ENCODE peak calls at places on chromosomes 12 and 14, in five cellular contexts. One of them, this sample, is unnamed.

GRCh38 chr12:70845268-70845667 is 75.3 kb downstream of the PTPRR start:
- DNase-seq in HCT116: no peak
- DNase-seq in effector memory CD4-positive, alpha-beta T cell: no peak
- DNase-seq in neural progenitor cell: no peak
- DNase-seq in CD8-positive, alpha-beta T cell: no peak
- DNase-seq in this sample: no peak

GRCh38 chr14:92692822-92693226 is 55.6 kb downstream of the LGMN start:
- DNase-seq in HCT116: no peak
- DNase-seq in effector memory CD4-positive, alpha-beta T cell: no peak
- DNase-seq in neural progenitor cell: no peak
- DNase-seq in CD8-positive, alpha-beta T cell: peak
- DNase-seq in this sample: no peak

GRCh38 chr12:119791453-119791852 is 85.7 kb downstream of the CIT start:
- DNase-seq in HCT116: no peak
- DNase-seq in effector memory CD4-positive, alpha-beta T cell: no peak
- DNase-seq in neural progenitor cell: no peak
- DNase-seq in CD8-positive, alpha-beta T cell: no peak
- DNase-seq in this sample: no peak

GRCh38 chr14:64114166-64114565 is 180.0 kb downstream of the ESR2 start:
- DNase-seq in HCT116: no peak
- DNase-seq in effector memory CD4-positive, alpha-beta T cell: no peak
- DNase-seq in neural progenitor cell: no peak
- DNase-seq in CD8-positive, alpha-beta T cell: no peak
- DNase-seq in this sample: no peak

GRCh38 chr12:106309671-106310313 is 7.3 kb downstream of the TCP11L2 start:
- DNase-seq in HCT116: no peak
- DNase-seq in effector memory CD4-positive, alpha-beta T cell: no peak
- DNase-seq in neural progenitor cell: no peak
- DNase-seq in CD8-positive, alpha-beta T cell: no peak
- DNase-seq in this sample: no peak

GRCh38 chr12:110874781-110875180 is 28.0 kb downstream of the CCDC63 start:
- DNase-seq in HCT116: no peak
- DNase-seq in effector memory CD4-positive, alpha-beta T cell: no peak
- DNase-seq in neural progenitor cell: no peak
- DNase-seq in CD8-positive, alpha-beta T cell: no peak
- DNase-seq in this sample: no peak

GRCh38 chr12:48286665-48287064 is 64.1 kb downstream of the ZNF641 start:
- DNase-seq in HCT116: no peak
- DNase-seq in effector memory CD4-positive, alpha-beta T cell: no peak
- DNase-seq in neural progenitor cell: peak
- DNase-seq in CD8-positive, alpha-beta T cell: no peak
- DNase-seq in this sample: no peak

GRCh38 chr12:47736877-47737676 is 11.8 kb upstream of the ENDOU start:
- DNase-seq in HCT116: no peak
- DNase-seq in effector memory CD4-positive, alpha-beta T cell: no peak
- DNase-seq in neural progenitor cell: no peak
- DNase-seq in CD8-positive, alpha-beta T cell: no peak
- DNase-seq in this sample: no peak

GRCh38 chr12:105706973-105707334 is 376.5 kb downstream of the C12orf75 start:
- DNase-seq in HCT116: no peak
- DNase-seq in effector memory CD4-positive, alpha-beta T cell: no peak
- DNase-seq in neural progenitor cell: no peak
- DNase-seq in CD8-positive, alpha-beta T cell: no peak
- DNase-seq in this sample: no peak

GRCh38 chr14:45891417-45892080 is 638.5 kb upstream of the MIS18BP1 start:
- DNase-seq in HCT116: no peak
- DNase-seq in effector memory CD4-positive, alpha-beta T cell: no peak
- DNase-seq in neural progenitor cell: peak
- DNase-seq in CD8-positive, alpha-beta T cell: no peak
- DNase-seq in this sample: peak

GRCh38 chr12:122834229-122834920 is 882 bp upstream of the HIP1R start:
- DNase-seq in HCT116: peak
- DNase-seq in effector memory CD4-positive, alpha-beta T cell: no peak
- DNase-seq in neural progenitor cell: peak
- DNase-seq in CD8-positive, alpha-beta T cell: no peak
- DNase-seq in this sample: no peak

GRCh38 chr12:122837306-122838265 is 2.3 kb downstream of the HIP1R start:
- DNase-seq in HCT116: no peak
- DNase-seq in effector memory CD4-positive, alpha-beta T cell: no peak
- DNase-seq in neural progenitor cell: no peak
- DNase-seq in CD8-positive, alpha-beta T cell: no peak
- DNase-seq in this sample: no peak

GRCh38 chr12:122835693-122836026 is 403 bp downstream of the HIP1R start:
- DNase-seq in HCT116: no peak
- DNase-seq in effector memory CD4-positive, alpha-beta T cell: no peak
- DNase-seq in neural progenitor cell: no peak
- DNase-seq in CD8-positive, alpha-beta T cell: no peak
- DNase-seq in this sample: no peak

GRCh38 chr12:122834921-122835692 is at the start of gene HIP1R:
- DNase-seq in HCT116: peak
- DNase-seq in effector memory CD4-positive, alpha-beta T cell: peak
- DNase-seq in neural progenitor cell: peak
- DNase-seq in CD8-positive, alpha-beta T cell: peak
- DNase-seq in this sample: no peak

GRCh38 chr12:122836027-122836921 is 1.0 kb downstream of the HIP1R start:
- DNase-seq in HCT116: no peak
- DNase-seq in effector memory CD4-positive, alpha-beta T cell: peak
- DNase-seq in neural progenitor cell: peak
- DNase-seq in CD8-positive, alpha-beta T cell: peak
- DNase-seq in this sample: no peak
- H3K27ac ChIP-seq in HCT116: peak
- H3K27ac ChIP-seq in effector memory CD4-positive, alpha-beta T cell: peak
- H3K27ac ChIP-seq in neural progenitor cell: no peak
- H3K27ac ChIP-seq in CD8-positive, alpha-beta T cell: peak
- H3K27ac ChIP-seq in this sample: peak

DNA sequence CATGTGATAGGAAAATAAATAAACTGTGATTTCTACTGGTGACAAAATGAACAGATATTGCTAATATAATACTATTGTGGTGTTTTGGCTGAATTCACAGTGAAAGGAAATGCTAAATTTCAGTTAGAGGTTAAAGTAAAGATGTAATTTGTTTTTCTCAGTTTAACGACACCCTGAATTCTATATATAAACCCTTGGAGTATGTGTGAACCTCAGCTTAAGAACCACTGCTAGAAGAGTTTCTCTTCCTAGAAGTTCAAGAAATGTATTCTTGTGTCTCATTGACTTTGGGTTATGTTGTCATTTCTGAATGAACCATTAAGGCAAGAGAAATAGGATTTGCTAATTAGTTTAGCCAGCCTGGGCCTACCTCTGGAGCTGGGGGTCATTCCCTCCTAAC is 8.2 kb downstream of the FBXO34 start:
- DNase-seq in HCT116: no peak
- DNase-seq in effector memory CD4-positive, alpha-beta T cell: no peak
- DNase-seq in neural progenitor cell: no peak
- DNase-seq in CD8-positive, alpha-beta T cell: no peak
- DNase-seq in this sample: no peak
- H3K27ac ChIP-seq in HCT116: no peak
- H3K27ac ChIP-seq in effector memory CD4-positive, alpha-beta T cell: no peak
- H3K27ac ChIP-seq in neural progenitor cell: no peak
- H3K27ac ChIP-seq in CD8-positive, alpha-beta T cell: no peak
- H3K27ac ChIP-seq in this sample: no peak

GRCh38 chr12:96093543-96094196 is 58.3 kb upstream of the LTA4H start:
- DNase-seq in HCT116: no peak
- DNase-seq in effector memory CD4-positive, alpha-beta T cell: no peak
- DNase-seq in neural progenitor cell: no peak
- DNase-seq in CD8-positive, alpha-beta T cell: no peak
- DNase-seq in this sample: no peak
- H3K27ac ChIP-seq in HCT116: no peak
- H3K27ac ChIP-seq in effector memory CD4-positive, alpha-beta T cell: no peak
- H3K27ac ChIP-seq in neural progenitor cell: no peak
- H3K27ac ChIP-seq in CD8-positive, alpha-beta T cell: no peak
- H3K27ac ChIP-seq in this sample: no peak

GRCh38 chr12:91424506-91424905 is 241.9 kb upstream of the DCN start:
- DNase-seq in HCT116: no peak
- DNase-seq in effector memory CD4-positive, alpha-beta T cell: no peak
- DNase-seq in neural progenitor cell: no peak
- DNase-seq in CD8-positive, alpha-beta T cell: no peak
- DNase-seq in this sample: no peak
- H3K27ac ChIP-seq in HCT116: no peak
- H3K27ac ChIP-seq in effector memory CD4-positive, alpha-beta T cell: no peak
- H3K27ac ChIP-seq in neural progenitor cell: no peak
- H3K27ac ChIP-seq in CD8-positive, alpha-beta T cell: no peak
- H3K27ac ChIP-seq in this sample: peak

GRCh38 chr12:14272954-14273910 is 92.2 kb upstream of the ATF7IP start:
- DNase-seq in HCT116: no peak
- DNase-seq in effector memory CD4-positive, alpha-beta T cell: no peak
- DNase-seq in neural progenitor cell: no peak
- DNase-seq in CD8-positive, alpha-beta T cell: no peak
- DNase-seq in this sample: no peak

GRCh38 chr12:14275111-14275510 is 90.4 kb upstream of the ATF7IP start:
- DNase-seq in HCT116: no peak
- DNase-seq in effector memory CD4-positive, alpha-beta T cell: no peak
- DNase-seq in neural progenitor cell: no peak
- DNase-seq in CD8-positive, alpha-beta T cell: no peak
- DNase-seq in this sample: no peak

GRCh38 chr12:14270392-14270791 is 95.1 kb upstream of the ATF7IP start:
- DNase-seq in HCT116: no peak
- DNase-seq in effector memory CD4-positive, alpha-beta T cell: no peak
- DNase-seq in neural progenitor cell: no peak
- DNase-seq in CD8-positive, alpha-beta T cell: no peak
- DNase-seq in this sample: no peak

GRCh38 chr12:14275886-14276285 is 89.6 kb upstream of the ATF7IP start:
- DNase-seq in HCT116: no peak
- DNase-seq in effector memory CD4-positive, alpha-beta T cell: no peak
- DNase-seq in neural progenitor cell: no peak
- DNase-seq in CD8-positive, alpha-beta T cell: no peak
- DNase-seq in this sample: no peak

DNA sequence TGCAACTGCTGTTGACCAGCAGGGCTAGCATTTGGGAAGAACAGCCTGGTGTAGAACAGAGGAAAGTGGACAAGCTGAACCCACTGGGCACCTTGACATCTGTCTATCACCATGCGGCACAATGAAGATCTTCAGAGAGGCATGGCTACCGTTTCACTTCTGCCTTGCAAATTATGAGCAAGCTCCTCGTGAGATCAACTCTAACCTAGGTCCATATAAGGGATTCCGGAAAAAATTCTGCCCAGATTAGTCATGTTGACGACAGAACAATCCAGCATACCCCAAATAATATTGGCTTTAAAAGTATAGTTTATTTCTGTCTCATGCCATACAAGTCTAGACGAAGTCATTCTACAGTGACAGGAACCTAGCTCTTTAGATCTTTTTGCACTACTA is 91.6 kb upstream of the ATF7IP start:
- DNase-seq in HCT116: no peak
- DNase-seq in effector memory CD4-positive, alpha-beta T cell: no peak
- DNase-seq in neural progenitor cell: no peak
- DNase-seq in CD8-positive, alpha-beta T cell: no peak
- DNase-seq in this sample: no peak
- H3K27ac ChIP-seq in HCT116: no peak
- H3K27ac ChIP-seq in effector memory CD4-positive, alpha-beta T cell: no peak
- H3K27ac ChIP-seq in neural progenitor cell: no peak
- H3K27ac ChIP-seq in CD8-positive, alpha-beta T cell: no peak
- H3K27ac ChIP-seq in this sample: peak

GRCh38 chr12:124509300-124509675 is 58.1 kb downstream of the NCOR2 start:
- DNase-seq in HCT116: no peak
- DNase-seq in effector memory CD4-positive, alpha-beta T cell: no peak
- DNase-seq in neural progenitor cell: no peak
- DNase-seq in CD8-positive, alpha-beta T cell: no peak
- DNase-seq in this sample: no peak
- H3K27ac ChIP-seq in HCT116: no peak
- H3K27ac ChIP-seq in effector memory CD4-positive, alpha-beta T cell: no peak
- H3K27ac ChIP-seq in neural progenitor cell: peak
- H3K27ac ChIP-seq in CD8-positive, alpha-beta T cell: no peak
- H3K27ac ChIP-seq in this sample: peak

DNA sequence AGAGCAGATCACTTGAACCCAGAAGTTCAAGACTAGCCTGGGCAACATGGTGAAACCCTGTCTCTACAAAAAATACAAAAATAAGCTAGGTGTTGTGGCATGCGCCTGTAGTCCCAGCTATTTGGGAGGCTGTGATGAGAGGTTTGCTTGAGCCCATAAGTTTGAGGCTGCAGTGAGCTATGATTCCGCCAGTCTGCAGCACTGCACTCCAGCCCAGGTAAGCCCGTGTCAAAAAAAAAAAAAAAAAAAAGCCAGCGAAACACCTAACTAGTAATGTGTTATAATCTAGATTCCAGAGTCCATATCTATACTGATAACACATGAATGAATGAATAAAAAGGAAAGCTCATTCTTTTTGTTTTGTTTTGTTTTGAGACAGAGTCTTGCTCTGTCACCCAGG is 18.5 kb upstream of the SLC25A3 start:
- DNase-seq in HCT116: no peak
- DNase-seq in effector memory CD4-positive, alpha-beta T cell: no peak
- DNase-seq in neural progenitor cell: no peak
- DNase-seq in CD8-positive, alpha-beta T cell: no peak
- DNase-seq in this sample: no peak
- H3K27ac ChIP-seq in HCT116: no peak
- H3K27ac ChIP-seq in effector memory CD4-positive, alpha-beta T cell: no peak
- H3K27ac ChIP-seq in neural progenitor cell: no peak
- H3K27ac ChIP-seq in CD8-positive, alpha-beta T cell: no peak
- H3K27ac ChIP-seq in this sample: no peak

GRCh38 chr12:42564540-42564939 is 25.0 kb downstream of the PRICKLE1 start:
- DNase-seq in HCT116: no peak
- DNase-seq in effector memory CD4-positive, alpha-beta T cell: no peak
- DNase-seq in neural progenitor cell: no peak
- DNase-seq in CD8-positive, alpha-beta T cell: no peak
- DNase-seq in this sample: no peak
- H3K27ac ChIP-seq in HCT116: no peak
- H3K27ac ChIP-seq in effector memory CD4-positive, alpha-beta T cell: no peak
- H3K27ac ChIP-seq in neural progenitor cell: no peak
- H3K27ac ChIP-seq in CD8-positive, alpha-beta T cell: no peak
- H3K27ac ChIP-seq in this sample: no peak

GRCh38 chr12:32612658-32613614 is 66.2 kb upstream of the DNM1L start:
- DNase-seq in HCT116: no peak
- DNase-seq in effector memory CD4-positive, alpha-beta T cell: no peak
- DNase-seq in neural progenitor cell: no peak
- DNase-seq in CD8-positive, alpha-beta T cell: no peak
- DNase-seq in this sample: no peak
- H3K27ac ChIP-seq in HCT116: no peak
- H3K27ac ChIP-seq in effector memory CD4-positive, alpha-beta T cell: no peak
- H3K27ac ChIP-seq in neural progenitor cell: no peak
- H3K27ac ChIP-seq in CD8-positive, alpha-beta T cell: no peak
- H3K27ac ChIP-seq in this sample: peak